ENCODE peak calls at places on chromosomes 11 and 22, in seven cellular contexts. F, J, P, R, Y, L and O are unnamed samples.

GRCh38 chr11:76574406-76574805 is 96.1 kb downstream of the LRRC32 start:
- DNase-seq in L (peak), P (peak), Y (no peak), R (no peak), J (no peak), F (no peak), O (peak)

GRCh38 chr11:1476946-1477736 is 9.4 kb downstream of the MOB2 start:
- DNase-seq in Y (no peak), L (no peak), J (no peak), F (no peak), P (no peak), R (no peak), O (no peak)

GRCh38 chr11:46504817-46505613 is 88.8 kb downstream of the AMBRA1 start:
- DNase-seq in Y (no peak), R (peak), L (peak), P (peak), J (peak), F (no peak), O (peak)

GRCh38 chr22:39317756-39318506 is 1.5 kb downstream of the RPL3 start:
- DNase-seq in L (peak), Y (no peak), P (peak), J (no peak), R (no peak), F (no peak), O (peak)

GRCh38 chr22:46239261-46240048 is 10.6 kb downstream of the CDPF1 start:
- DNase-seq in Y (no peak), F (no peak), R (no peak), J (no peak), P (no peak), L (no peak), O (no peak)

GRCh38 chr11:74316772-74317505 is 5.5 kb upstream of the P4HA3 start:
- DNase-seq in P (peak), R (peak), L (peak), J (no peak), F (no peak), Y (no peak), O (peak)

GRCh38 chr11:34160049-34160721 is 54.8 kb downstream of the NAT10 start:
- DNase-seq in P (peak), R (no peak), L (no peak), Y (no peak), J (no peak), F (no peak), O (peak)

GRCh38 chr11:68977781-68978625 is 2.8 kb downstream of the MRGPRD start:
- DNase-seq in L (no peak), Y (no peak), R (no peak), F (no peak), P (no peak), J (no peak), O (no peak)

GRCh38 chr22:18999416-18999815 is 63.3 kb upstream of the PRODH start:
- DNase-seq in R (no peak), F (no peak), Y (no peak), J (no peak), L (no peak), P (no peak), O (no peak)

GRCh38 chr22:46522743-46523300 is 14.6 kb downstream of the CELSR1 start:
- DNase-seq in J (no peak), L (no peak), Y (no peak), P (no peak), F (no peak), R (no peak), O (no peak)

GRCh38 chr11:36974771-36975170 is 376.7 kb upstream of the RAG2 start:
- DNase-seq in R (no peak), J (no peak), Y (no peak), P (no peak), L (no peak), F (no peak), O (no peak)

GRCh38 chr11:2114430-2115241 is 24.6 kb downstream of the IGF2 start:
- DNase-seq in P (no peak), J (no peak), Y (no peak), L (no peak), R (no peak), F (no peak), O (no peak)

GRCh38 chr11:86162257-86162656 is 82.3 kb upstream of the EED start:
- DNase-seq in J (no peak), F (no peak), P (peak), L (peak), Y (no peak), R (peak), O (peak)

GRCh38 chr11:83573097-83573496 is 286.9 kb upstream of the CCDC90B start:
- DNase-seq in Y (no peak), P (peak), F (peak), J (no peak), R (peak), L (peak), O (peak)

GRCh38 chr11:34299962-34300350 is 57.9 kb downstream of the ABTB2 start:
- DNase-seq in Y (no peak), F (no peak), J (no peak), P (no peak), L (no peak), R (no peak), O (no peak)

GRCh38 chr11:84901986-84902385 is 725.2 kb downstream of the DLG2 start:
- DNase-seq in F (peak), P (peak), J (no peak), Y (no peak), R (no peak), L (peak), O (peak)

GRCh38 chr11:61917357-61918109 is at the start of gene RAB3IL1:
- DNase-seq in R (no peak), J (no peak), L (no peak), P (peak), F (no peak), Y (no peak), O (no peak)

GRCh38 chr11:1937616-1938342 is 9.4 kb upstream of the MRPL23 start:
- DNase-seq in R (no peak), J (no peak), F (no peak), P (no peak), L (no peak), Y (peak), O (no peak)

GRCh38 chr11:46413755-46414465 is 22.3 kb upstream of the CHRM4 start:
- DNase-seq in F (no peak), J (peak), R (no peak), P (no peak), L (peak), Y (no peak), O (no peak)

GRCh38 chr11:94638902-94639373 is 71.8 kb downstream of the PIWIL4 start:
- DNase-seq in Y (no peak), P (no peak), L (peak), R (peak), F (peak), J (no peak), O (peak)

GRCh38 chr22:49670610-49671330 is 156.9 kb downstream of the BRD1 start:
- DNase-seq in R (no peak), F (no peak), L (no peak), J (no peak), Y (no peak), P (no peak), O (no peak)

GRCh38 chr22:44538071-44538470 is 40.0 kb upstream of the RTL6 start:
- DNase-seq in Y (no peak), R (peak), L (peak), F (no peak), J (peak), P (peak), O (peak)

GRCh38 chr11:124978316-124978715 is 24.3 kb downstream of the CCDC15 start:
- DNase-seq in Y (no peak), J (no peak), F (no peak), R (no peak), L (no peak), P (peak), O (no peak)

GRCh38 chr22:19036523-19037273 is 85.5 kb downstream of the DGCR2 start:
- DNase-seq in Y (no peak), P (no peak), L (peak), R (no peak), F (no peak), J (no peak), O (peak)

GRCh38 chr22:49427941-49428340 is 399.7 kb downstream of the BRD1 start:
- DNase-seq in R (no peak), F (no peak), L (no peak), P (no peak), Y (no peak), J (no peak), O (no peak)

GRCh38 chr22:17569971-17570511 is 6.7 kb downstream of the SLC25A18 start:
- DNase-seq in F (no peak), P (peak), L (peak), J (no peak), Y (no peak), R (no peak), O (peak)

GRCh38 chr11:48109046-48109666 is 107.5 kb upstream of the OR4B1 start:
- DNase-seq in F (no peak), L (peak), P (peak), Y (peak), R (peak), J (peak), O (peak)

GRCh38 chr11:1734571-1735081 is 15.8 kb downstream of the IFITM10 start:
- DNase-seq in L (no peak), F (no peak), R (no peak), P (no peak), Y (no peak), J (no peak), O (no peak)

GRCh38 chr11:102580185-102580951 is 44.8 kb downstream of the MMP20 start:
- DNase-seq in J (no peak), R (peak), L (peak), Y (no peak), F (no peak), P (peak), O (no peak)

GRCh38 chr11:75582935-75583709 is 21.1 kb downstream of the SERPINH1 start:
- DNase-seq in L (peak), P (peak), F (no peak), R (no peak), J (no peak), Y (peak), O (peak)

GRCh38 chr22:48396785-48397530 is 1430.7 kb downstream of the BRD1 start:
- DNase-seq in F (no peak), L (no peak), P (no peak), R (no peak), J (peak), Y (no peak), O (no peak)

GRCh38 chr11:124863137-124863825 is 2.0 kb upstream of the ROBO3 start:
- DNase-seq in Y (no peak), J (peak), P (peak), L (peak), R (no peak), F (no peak), O (peak)

GRCh38 chr22:43433904-43434600 is 22.2 kb downstream of the MPPED1 start:
- DNase-seq in F (no peak), J (no peak), Y (no peak), L (no peak), P (no peak), R (no peak), O (no peak)

GRCh38 chr11:35147273-35147672 is 8.3 kb downstream of the CD44 start:
- DNase-seq in J (no peak), P (no peak), L (no peak), Y (no peak), F (no peak), R (no peak), O (no peak)

GRCh38 chr11:72661486-72661885 is 12.7 kb downstream of the PDE2A start:
- DNase-seq in F (no peak), J (no peak), P (no peak), L (no peak), R (no peak), Y (no peak), O (no peak)

GRCh38 chr11:15199693-15200092 is 85.0 kb downstream of the INSC start:
- DNase-seq in Y (no peak), R (peak), F (no peak), P (peak), L (peak), J (no peak), O (no peak)

GRCh38 chr11:3359092-3359824 is 19.7 kb downstream of the ZNF195 start:
- DNase-seq in R (no peak), P (peak), F (no peak), Y (no peak), L (no peak), J (no peak), O (no peak)
- H3K4me3 ChIP-seq in R (no peak), P (no peak), F (no peak), Y (no peak), L (no peak), J (no peak), O (no peak)

DNA sequence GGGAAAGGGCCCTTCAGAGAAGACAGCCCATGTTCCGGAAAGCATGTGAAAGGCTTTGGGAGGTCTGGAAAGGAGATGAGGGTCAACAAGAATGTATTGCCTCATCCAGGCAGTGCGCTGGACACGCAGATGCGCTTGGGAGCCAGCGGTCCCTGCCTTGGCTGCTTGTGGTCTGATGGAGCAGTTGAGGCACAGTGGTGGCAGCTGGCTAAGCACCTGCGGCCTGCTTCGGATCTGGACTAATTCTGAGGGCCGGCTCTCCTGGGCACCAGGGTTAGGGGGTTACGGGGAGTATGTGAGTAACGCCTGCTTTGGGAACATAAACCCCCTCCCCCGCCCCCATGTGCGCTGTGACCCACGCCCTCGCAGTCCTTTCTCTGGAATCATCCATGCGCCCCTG is 4.6 kb upstream of the TM7SF2 start:
- DNase-seq in J (no peak), F (no peak), R (no peak), L (no peak), Y (no peak), P (no peak), O (no peak)
- H3K4me3 ChIP-seq in J (no peak), F (no peak), R (no peak), L (no peak), Y (no peak), P (no peak), O (no peak)

DNA sequence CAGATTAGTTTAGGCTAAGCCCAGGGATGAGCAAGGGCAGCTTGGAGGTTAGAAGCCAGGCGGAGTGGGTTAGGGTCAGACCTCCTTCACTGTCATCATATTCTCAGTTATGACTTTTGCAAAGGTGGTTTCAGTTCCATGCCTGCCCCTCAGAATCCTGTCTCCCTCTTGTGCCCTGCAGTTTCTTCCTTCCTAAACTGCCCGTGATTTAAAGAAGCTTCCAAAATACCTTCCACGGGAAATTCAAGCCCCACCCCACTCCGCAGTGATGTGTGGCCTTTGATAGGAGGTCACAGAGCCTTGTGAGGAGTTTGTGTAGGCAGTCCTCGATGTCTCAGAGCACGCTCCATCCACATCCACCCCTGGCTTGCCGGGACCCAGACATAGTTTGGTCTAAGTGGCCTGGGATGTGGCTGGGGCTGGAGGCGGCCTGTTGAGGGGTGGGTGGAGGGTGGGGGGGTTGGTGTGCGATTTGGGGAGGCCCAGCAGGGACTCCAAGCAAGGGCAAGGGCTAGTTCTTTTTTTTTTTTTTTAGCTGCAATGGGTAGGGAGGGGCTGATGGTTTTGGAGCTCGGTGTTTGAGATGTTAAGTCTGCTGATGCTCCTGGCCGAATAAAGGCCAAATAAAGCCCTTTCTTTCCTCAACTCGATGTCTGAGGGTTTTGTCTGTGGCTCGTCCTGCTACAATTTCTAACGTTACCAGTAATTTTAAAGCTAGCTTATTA is 1.6 kb upstream of the IFITM1 start:
- DNase-seq in J (no peak), P (no peak), F (no peak), L (no peak), R (no peak), Y (no peak), O (peak)
- H3K4me3 ChIP-seq in J (no peak), P (no peak), F (no peak), L (no peak), R (no peak), Y (peak), O (peak)

GRCh38 chr11:63918576-63919171 is 1.7 kb upstream of the RCOR2 start:
- DNase-seq in Y (no peak), L (no peak), J (no peak), F (no peak), R (no peak), P (no peak), O (peak)
- H3K4me3 ChIP-seq in Y (no peak), L (no peak), J (peak), F (no peak), R (no peak), P (no peak), O (no peak)

GRCh38 chr11:120715239-120715638 is 203.7 kb downstream of the GRIK4 start:
- DNase-seq in F (no peak), J (peak), Y (no peak), L (no peak), R (no peak), P (no peak), O (peak)
- H3K4me3 ChIP-seq in F (no peak), J (peak), Y (no peak), L (no peak), R (no peak), P (peak), O (peak)

GRCh38 chr22:36104988-36105387 is 55.6 kb downstream of the APOL3 start:
- DNase-seq in Y (no peak), F (no peak), L (peak), J (no peak), P (peak), R (peak), O (no peak)
- H3K4me3 ChIP-seq in Y (no peak), F (no peak), L (no peak), J (no peak), P (no peak), R (no peak), O (no peak)

GRCh38 chr11:18802381-18803257 is 11.0 kb upstream of the PTPN5 start:
- DNase-seq in Y (peak), F (peak), J (peak), L (peak), R (peak), P (peak), O (peak)
- H3K4me3 ChIP-seq in Y (no peak), F (no peak), J (no peak), L (no peak), R (no peak), P (no peak), O (no peak)